ENCODE peak calls at places on chromosomes 13 and 19, in ten cellular contexts. One of them, this sample, is unnamed. For H3K4me1 and H3K36me3, the result is how much of the 10 kb centered on the place peaks cover.

GRCh38 chr13:27792393-27793218 is at the start of gene GSX1:
- DNase-seq in HCT116: no peak
- DNase-seq in breast epithelium: no peak
- DNase-seq in GM23338: peak
- DNase-seq in transverse colon: peak
- DNase-seq in sigmoid colon: no peak
- DNase-seq in vagina: no peak
- DNase-seq in H1: peak
- DNase-seq in stomach: peak
- DNase-seq in upper lobe of left lung: peak
- DNase-seq in this sample: no peak

GRCh38 chr13:28637714-28638355 is 21.1 kb upstream of the POMP start:
- DNase-seq in HCT116: no peak
- DNase-seq in breast epithelium: no peak
- DNase-seq in GM23338: peak
- DNase-seq in transverse colon: no peak
- DNase-seq in sigmoid colon: no peak
- DNase-seq in vagina: no peak
- DNase-seq in H1: no peak
- DNase-seq in stomach: no peak
- DNase-seq in upper lobe of left lung: no peak
- DNase-seq in this sample: no peak

GRCh38 chr19:40717880-40718773 is 1.2 kb downstream of the ITPKC start:
- DNase-seq in HCT116: no peak
- DNase-seq in breast epithelium: peak
- DNase-seq in GM23338: peak
- DNase-seq in transverse colon: peak
- DNase-seq in sigmoid colon: no peak
- DNase-seq in vagina: no peak
- DNase-seq in H1: no peak
- DNase-seq in stomach: no peak
- DNase-seq in upper lobe of left lung: peak
- DNase-seq in this sample: no peak

GRCh38 chr13:43270043-43270830 is 246.9 kb downstream of the DNAJC15 start:
- DNase-seq in HCT116: no peak
- DNase-seq in breast epithelium: no peak
- DNase-seq in GM23338: no peak
- DNase-seq in transverse colon: no peak
- DNase-seq in sigmoid colon: no peak
- DNase-seq in vagina: no peak
- DNase-seq in H1: no peak
- DNase-seq in stomach: no peak
- DNase-seq in upper lobe of left lung: no peak
- DNase-seq in this sample: no peak

GRCh38 chr19:42099336-42099925 is 23.5 kb downstream of the ZNF574 start:
- DNase-seq in HCT116: no peak
- DNase-seq in breast epithelium: no peak
- DNase-seq in GM23338: no peak
- DNase-seq in transverse colon: no peak
- DNase-seq in sigmoid colon: no peak
- DNase-seq in vagina: no peak
- DNase-seq in H1: no peak
- DNase-seq in stomach: no peak
- DNase-seq in upper lobe of left lung: no peak
- DNase-seq in this sample: no peak

GRCh38 chr13:25232937-25233515 is 54.3 kb downstream of the MTMR6 start:
- DNase-seq in HCT116: peak
- DNase-seq in breast epithelium: no peak
- DNase-seq in GM23338: peak
- DNase-seq in transverse colon: no peak
- DNase-seq in sigmoid colon: no peak
- DNase-seq in vagina: no peak
- DNase-seq in H1: no peak
- DNase-seq in stomach: no peak
- DNase-seq in upper lobe of left lung: no peak
- DNase-seq in this sample: no peak

GRCh38 chr19:4049432-4049831 is 17.3 kb downstream of the ZBTB7A start:
- DNase-seq in HCT116: no peak
- DNase-seq in breast epithelium: no peak
- DNase-seq in GM23338: no peak
- DNase-seq in transverse colon: no peak
- DNase-seq in sigmoid colon: peak
- DNase-seq in vagina: no peak
- DNase-seq in H1: no peak
- DNase-seq in stomach: peak
- DNase-seq in upper lobe of left lung: peak
- DNase-seq in this sample: no peak

GRCh38 chr19:55406869-55407624 is 541 bp downstream of the UBE2S start:
- DNase-seq in HCT116: no peak
- DNase-seq in breast epithelium: no peak
- DNase-seq in GM23338: no peak
- DNase-seq in transverse colon: peak
- DNase-seq in sigmoid colon: no peak
- DNase-seq in vagina: no peak
- DNase-seq in H1: no peak
- DNase-seq in stomach: peak
- DNase-seq in upper lobe of left lung: no peak
- DNase-seq in this sample: no peak

DNA sequence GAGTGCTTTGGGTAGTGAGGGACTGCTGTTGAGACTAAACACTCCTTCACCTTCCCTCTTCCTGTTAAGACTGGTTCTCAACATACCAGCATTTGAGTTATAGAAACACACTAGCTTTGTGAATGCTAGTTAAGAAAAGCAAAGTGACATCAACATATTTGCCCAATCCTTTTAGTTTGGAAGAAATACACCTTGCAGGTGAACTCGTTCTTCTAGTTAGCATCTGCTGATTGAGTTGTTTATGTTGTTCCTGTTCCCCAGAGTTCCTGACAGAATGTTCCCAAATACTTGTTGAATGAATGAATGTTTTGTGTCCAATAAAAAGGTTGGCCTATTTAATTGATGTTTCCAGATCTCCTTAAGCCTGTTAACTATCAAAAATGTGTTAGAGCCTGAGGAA is 7.1 kb downstream of the LMO7 start:
- DNase-seq in HCT116: no peak
- DNase-seq in breast epithelium: no peak
- DNase-seq in GM23338: no peak
- DNase-seq in transverse colon: no peak
- DNase-seq in sigmoid colon: no peak
- DNase-seq in vagina: no peak
- DNase-seq in H1: no peak
- DNase-seq in stomach: no peak
- DNase-seq in upper lobe of left lung: no peak
- DNase-seq in this sample: no peak
- H3K4me1 ChIP-seq in HCT116: under half
- H3K4me1 ChIP-seq in breast epithelium: under half
- H3K4me1 ChIP-seq in GM23338: under half
- H3K4me1 ChIP-seq in transverse colon: under half
- H3K4me1 ChIP-seq in sigmoid colon: under half
- H3K4me1 ChIP-seq in vagina: under half
- H3K4me1 ChIP-seq in H1: under half
- H3K4me1 ChIP-seq in stomach: under half
- H3K4me1 ChIP-seq in upper lobe of left lung: under half
- H3K4me1 ChIP-seq in this sample: under half

DNA sequence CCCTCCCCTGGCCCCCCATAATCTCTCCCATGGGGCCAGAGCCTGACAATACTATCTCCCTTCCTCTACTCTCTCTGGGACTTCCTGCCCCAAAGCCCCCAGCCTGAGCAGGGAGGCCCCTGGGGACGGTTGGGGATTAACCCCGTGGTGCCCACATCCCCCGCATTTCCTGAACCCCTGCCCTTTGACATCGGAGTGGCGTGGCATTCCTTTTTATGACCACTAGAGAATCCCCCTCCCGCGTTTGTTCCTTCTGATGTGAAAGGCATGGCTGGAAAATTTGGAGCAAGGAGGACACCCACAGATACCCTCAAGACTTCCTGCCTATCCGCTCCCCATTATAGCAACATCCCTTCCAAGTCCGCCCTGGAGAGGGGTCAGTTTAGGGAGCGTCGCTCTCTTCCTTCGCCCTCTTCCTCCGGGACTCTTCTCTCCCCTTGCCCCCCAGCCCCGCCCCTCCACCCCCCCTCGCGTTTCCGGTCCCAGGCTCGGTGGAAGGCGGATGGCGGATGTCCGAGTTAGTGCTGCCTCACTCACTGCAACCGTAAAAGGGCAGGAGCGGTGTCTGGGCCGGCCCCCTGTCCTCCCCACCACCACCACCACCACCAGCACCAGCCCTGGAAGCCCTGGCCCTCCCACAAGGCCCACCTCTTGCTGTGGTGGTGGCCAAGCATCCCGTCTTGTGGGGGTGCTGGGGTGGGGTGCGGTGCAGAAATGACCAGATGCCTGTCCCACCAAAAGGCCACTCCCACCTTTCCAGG is 1.8 kb downstream of the VASP start:
- DNase-seq in HCT116: no peak
- DNase-seq in breast epithelium: peak
- DNase-seq in GM23338: peak
- DNase-seq in transverse colon: peak
- DNase-seq in sigmoid colon: peak
- DNase-seq in vagina: no peak
- DNase-seq in H1: peak
- DNase-seq in stomach: peak
- DNase-seq in upper lobe of left lung: peak
- DNase-seq in this sample: no peak
- TF ChIP-seq POLR2AphosphoS5 in HCT116: peak
- TF ChIP-seq POLR2AphosphoS5 in breast epithelium: no peak
- TF ChIP-seq POLR2AphosphoS5 in GM23338: no peak
- TF ChIP-seq POLR2AphosphoS5 in transverse colon: peak
- TF ChIP-seq POLR2AphosphoS5 in sigmoid colon: peak
- TF ChIP-seq POLR2AphosphoS5 in vagina: no peak
- TF ChIP-seq POLR2AphosphoS5 in H1: peak
- TF ChIP-seq POLR2AphosphoS5 in stomach: no peak
- TF ChIP-seq POLR2AphosphoS5 in upper lobe of left lung: peak
- TF ChIP-seq POLR2AphosphoS5 in this sample: no peak

DNA sequence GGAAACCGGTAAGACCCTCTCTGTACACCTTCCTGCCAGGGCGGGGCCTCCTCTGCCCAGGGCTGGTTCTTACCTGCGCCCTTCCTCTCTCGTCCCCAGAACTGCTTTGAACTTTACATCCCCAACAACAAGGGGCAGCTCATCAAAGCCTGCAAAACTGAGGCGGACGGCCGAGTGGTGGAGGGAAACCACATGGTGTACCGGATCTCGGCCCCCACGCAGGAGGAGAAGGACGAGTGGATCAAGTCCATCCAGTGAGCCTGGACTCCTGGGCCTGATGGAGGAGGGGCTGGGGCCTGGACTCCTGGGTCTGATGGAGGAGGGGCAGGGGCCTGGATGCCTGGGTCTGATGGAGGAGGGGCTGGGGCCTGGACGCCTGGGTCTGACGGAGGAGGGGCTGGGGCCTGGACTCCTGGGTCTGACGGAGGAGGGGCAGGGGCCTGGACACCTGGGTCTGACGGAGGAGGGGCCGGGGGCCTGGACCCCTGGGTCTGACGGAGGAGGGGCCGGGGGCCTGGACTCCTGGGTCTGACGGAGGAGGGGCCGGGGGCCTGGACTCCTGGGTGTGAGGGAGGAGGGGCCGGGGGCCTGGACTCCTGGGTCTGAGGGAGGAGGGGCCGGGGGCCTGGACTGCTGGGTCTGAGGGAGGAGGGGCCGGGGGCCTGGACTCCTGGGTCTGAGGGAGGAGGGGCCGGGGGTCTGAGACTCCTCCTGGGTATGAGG is 9.3 kb downstream of the CYTH2 start:
- DNase-seq in HCT116: no peak
- DNase-seq in breast epithelium: no peak
- DNase-seq in GM23338: no peak
- DNase-seq in transverse colon: no peak
- DNase-seq in sigmoid colon: no peak
- DNase-seq in vagina: no peak
- DNase-seq in H1: no peak
- DNase-seq in stomach: no peak
- DNase-seq in upper lobe of left lung: no peak
- DNase-seq in this sample: no peak
- H3K36me3 ChIP-seq in HCT116: under half
- H3K36me3 ChIP-seq in breast epithelium: under half
- H3K36me3 ChIP-seq in GM23338: under half
- H3K36me3 ChIP-seq in transverse colon: under half
- H3K36me3 ChIP-seq in sigmoid colon: under half
- H3K36me3 ChIP-seq in vagina: half or more
- H3K36me3 ChIP-seq in H1: under half
- H3K36me3 ChIP-seq in stomach: half or more
- H3K36me3 ChIP-seq in upper lobe of left lung: under half
- H3K36me3 ChIP-seq in this sample: under half

GRCh38 chr19:1440418-1440801 is 2.2 kb downstream of the RPS15 start:
- DNase-seq in HCT116: no peak
- DNase-seq in breast epithelium: no peak
- DNase-seq in GM23338: no peak
- DNase-seq in transverse colon: no peak
- DNase-seq in sigmoid colon: no peak
- DNase-seq in vagina: no peak
- DNase-seq in H1: no peak
- DNase-seq in stomach: no peak
- DNase-seq in upper lobe of left lung: peak
- DNase-seq in this sample: no peak

GRCh38 chr19:1441022-1441426 is 2.8 kb downstream of the RPS15 start:
- DNase-seq in HCT116: no peak
- DNase-seq in breast epithelium: no peak
- DNase-seq in GM23338: no peak
- DNase-seq in transverse colon: no peak
- DNase-seq in sigmoid colon: no peak
- DNase-seq in vagina: no peak
- DNase-seq in H1: no peak
- DNase-seq in stomach: no peak
- DNase-seq in upper lobe of left lung: peak
- DNase-seq in this sample: no peak

GRCh38 chr19:1437609-1438008 is 587 bp upstream of the RPS15 start:
- DNase-seq in HCT116: no peak
- DNase-seq in breast epithelium: no peak
- DNase-seq in GM23338: no peak
- DNase-seq in transverse colon: no peak
- DNase-seq in sigmoid colon: no peak
- DNase-seq in vagina: no peak
- DNase-seq in H1: no peak
- DNase-seq in stomach: no peak
- DNase-seq in upper lobe of left lung: peak
- DNase-seq in this sample: no peak

GRCh38 chr19:1438933-1439358 is 750 bp downstream of the RPS15 start:
- DNase-seq in HCT116: no peak
- DNase-seq in breast epithelium: no peak
- DNase-seq in GM23338: no peak
- DNase-seq in transverse colon: no peak
- DNase-seq in sigmoid colon: no peak
- DNase-seq in vagina: no peak
- DNase-seq in H1: no peak
- DNase-seq in stomach: no peak
- DNase-seq in upper lobe of left lung: no peak
- DNase-seq in this sample: no peak

DNA sequence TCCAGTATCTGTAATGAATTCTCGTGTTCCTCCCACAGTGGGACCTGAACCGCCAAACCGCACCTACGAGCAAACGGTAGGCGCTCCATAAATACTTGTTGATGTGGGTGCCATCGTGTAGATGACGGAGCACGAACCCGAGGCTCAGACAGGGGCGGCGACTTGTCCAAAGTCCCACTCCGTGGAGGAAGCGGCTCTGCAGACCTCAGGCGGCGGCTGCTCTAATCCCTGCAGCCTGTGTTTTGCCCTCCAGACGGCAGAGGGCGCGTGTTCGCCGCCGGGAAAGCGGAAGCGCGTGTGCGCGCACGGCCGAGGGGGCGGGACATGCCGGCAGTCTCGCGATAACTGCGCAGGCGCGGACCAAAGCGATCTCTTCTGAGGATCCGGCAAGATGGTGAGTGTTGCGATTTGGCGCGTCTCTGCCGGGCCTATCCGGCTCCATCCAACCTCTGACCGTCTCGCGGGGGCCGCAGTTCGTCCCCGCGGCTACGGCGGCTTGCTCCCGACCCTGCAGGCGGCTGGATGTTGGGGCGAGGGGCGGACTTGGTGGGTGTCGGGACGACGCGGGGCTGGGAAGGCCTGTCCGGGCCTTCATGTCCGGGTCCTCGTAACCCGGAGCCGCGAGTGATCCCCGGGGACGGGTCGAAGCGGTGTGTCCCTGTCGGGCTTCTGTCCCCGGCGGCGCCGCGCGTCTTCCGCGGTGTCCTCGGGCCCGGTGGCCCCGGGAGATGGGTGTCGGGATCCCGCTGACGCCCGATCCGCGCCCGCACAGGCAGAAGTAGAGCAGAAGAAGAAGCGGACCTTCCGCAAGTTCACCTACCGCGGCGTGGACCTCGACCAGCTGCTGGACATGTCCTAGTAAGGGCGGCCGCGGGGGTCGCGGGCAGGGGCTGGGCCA is at the start of gene RPS15:
- DNase-seq in HCT116: peak
- DNase-seq in breast epithelium: peak
- DNase-seq in GM23338: peak
- DNase-seq in transverse colon: peak
- DNase-seq in sigmoid colon: peak
- DNase-seq in vagina: peak
- DNase-seq in H1: peak
- DNase-seq in stomach: peak
- DNase-seq in upper lobe of left lung: peak
- DNase-seq in this sample: peak
- H3K4me1 ChIP-seq in HCT116: half or more
- H3K4me1 ChIP-seq in breast epithelium: under half
- H3K4me1 ChIP-seq in GM23338: under half
- H3K4me1 ChIP-seq in transverse colon: under half
- H3K4me1 ChIP-seq in sigmoid colon: under half
- H3K4me1 ChIP-seq in vagina: under half
- H3K4me1 ChIP-seq in H1: under half
- H3K4me1 ChIP-seq in stomach: under half
- H3K4me1 ChIP-seq in upper lobe of left lung: under half
- H3K4me1 ChIP-seq in this sample: under half

This sample was measured in Panc1.